ENCODE peak calls at places on chromosomes 3 and 15, in ten cellular contexts. U is MCF 10A, M is nephron progenitor cell, S is pons, E is GM10248, Z is COR-L47, R is GM23248, Q is iris pigment epithelial cell, G is T follicular helper cell, A is glutamatergic neuron. D is an unnamed sample.

GRCh38 chr15:67839358-67839928 is 402 bp downstream of the RNU6-1 start:
- DNase-seq in M (no peak), Z (peak), Q (peak), A (no peak), G (no peak), U (peak), S (peak), R (peak), E (no peak), D (peak)

GRCh38 chr3:4889896-4890295 is 89.3 kb upstream of the BHLHE40 start:
- DNase-seq in Z (no peak), Q (peak), U (no peak), R (peak), G (no peak), M (no peak), A (no peak), E (no peak), S (no peak), D (no peak)

GRCh38 chr3:163056874-163057497 is 1560.4 kb downstream of the OTOL1 start:
- DNase-seq in M (peak), Q (peak), U (peak), G (no peak), S (peak), R (peak), Z (peak), A (peak), E (peak), D (peak)

GRCh38 chr3:66948041-66948440 is 50.1 kb upstream of the KBTBD8 start:
- DNase-seq in S (no peak), G (no peak), M (no peak), Z (no peak), A (no peak), U (no peak), Q (no peak), R (no peak), E (no peak), D (no peak)

GRCh38 chr3:109098245-109098644 is 19.7 kb downstream of the MORC1 start:
- DNase-seq in G (no peak), Z (peak), Q (peak), S (no peak), E (no peak), A (no peak), R (no peak), U (peak), M (peak), D (no peak)

GRCh38 chr15:78024883-78025282 is 52.6 kb downstream of the TBC1D2B start:
- DNase-seq in M (no peak), G (no peak), A (no peak), S (no peak), Z (no peak), U (no peak), R (no peak), E (no peak), Q (no peak), D (no peak)

GRCh38 chr3:152961323-152961722 is 126.4 kb downstream of the P2RY1 start:
- DNase-seq in Q (peak), A (no peak), S (peak), G (no peak), E (peak), U (peak), M (no peak), Z (peak), R (peak), D (peak)

GRCh38 chr3:151301787-151302186 is 14.8 kb downstream of the GPR87 start:
- DNase-seq in Q (peak), A (no peak), M (no peak), E (no peak), S (no peak), Z (no peak), U (peak), G (no peak), R (peak), D (peak)

GRCh38 chr3:191136347-191136746 is 62.7 kb upstream of the OSTN start:
- DNase-seq in Q (peak), M (no peak), S (no peak), A (no peak), U (peak), Z (peak), R (peak), E (peak), G (no peak), D (no peak)

GRCh38 chr15:57626713-57627440 is 35.2 kb downstream of the MYZAP start:
- DNase-seq in E (no peak), Z (peak), U (no peak), G (no peak), M (no peak), S (no peak), R (no peak), Q (no peak), A (no peak), D (no peak)

GRCh38 chr3:11591006-11591360 is 52.7 kb downstream of the VGLL4 start:
- DNase-seq in A (no peak), Z (no peak), E (no peak), S (no peak), M (no peak), U (no peak), G (no peak), R (peak), Q (peak), D (no peak)

GRCh38 chr3:48989126-48989795 is 780 bp upstream of the P4HTM start:
- DNase-seq in U (no peak), Z (peak), S (no peak), A (no peak), M (no peak), E (no peak), R (peak), G (no peak), Q (no peak), D (peak)

GRCh38 chr3:98705212-98705611 is 57.9 kb upstream of the ST3GAL6 start:
- DNase-seq in Z (no peak), Q (peak), M (no peak), U (no peak), S (no peak), R (no peak), E (no peak), G (no peak), A (no peak), D (no peak)

GRCh38 chr3:78666458-78666800 is 1101.4 kb downstream of the ROBO1 start:
- DNase-seq in R (peak), U (peak), Z (no peak), M (no peak), A (no peak), E (no peak), S (no peak), G (no peak), Q (peak), D (no peak)

GRCh38 chr3:122100591-122101491 is 45.7 kb downstream of the CD86 start:
- DNase-seq in Q (peak), Z (no peak), S (peak), M (no peak), U (no peak), R (peak), A (no peak), E (peak), G (no peak), D (no peak)

D was measured in RKO.